ENCODE peak calls at places on chromosome 1, in five cellular contexts. One of them, this sample, is unnamed.
A peak's percentile ranks its signal among the peaks of the same experiment; 100 is the strongest.

GRCh38 chr1:45678489-45678888 is 7.8 kb downstream of the GPBP1L1 start:
- DNase-seq in HCEC 1CT: no peak
- DNase-seq in NCI-H774: no peak
- DNase-seq in HEK293T: no peak
- DNase-seq in T-helper 1 cell: no peak
- DNase-seq in this sample: no peak

GRCh38 chr1:9822490-9822889 is 1.3 kb downstream of the CLSTN1 start:
- DNase-seq in T-helper 1 cell: no peak
- DNase-seq in NCI-H774: no peak
- DNase-seq in HCEC 1CT: peak; percentile 48
- DNase-seq in HEK293T: no peak
- DNase-seq in this sample: no peak

GRCh38 chr1:112557385-112557784 is 48.6 kb downstream of the WNT2B start:
- DNase-seq in NCI-H774: no peak
- DNase-seq in T-helper 1 cell: no peak
- DNase-seq in HEK293T: no peak
- DNase-seq in HCEC 1CT: peak; percentile 71
- DNase-seq in this sample: no peak

GRCh38 chr1:232472485-232473041 is 157.4 kb downstream of the SIPA1L2 start:
- DNase-seq in HCEC 1CT: no peak
- DNase-seq in NCI-H774: no peak
- DNase-seq in HEK293T: no peak
- DNase-seq in T-helper 1 cell: no peak
- DNase-seq in this sample: no peak

GRCh38 chr1:229685149-229685548 is 59.1 kb downstream of the URB2 start:
- DNase-seq in NCI-H774: no peak
- DNase-seq in T-helper 1 cell: no peak
- DNase-seq in HCEC 1CT: no peak
- DNase-seq in HEK293T: no peak
- DNase-seq in this sample: no peak

GRCh38 chr1:109091196-109092193 is 931 bp downstream of the TMEM167B start:
- DNase-seq in HEK293T: peak; percentile 50
- DNase-seq in NCI-H774: no peak
- DNase-seq in HCEC 1CT: peak; percentile 69
- DNase-seq in T-helper 1 cell: no peak
- DNase-seq in this sample: peak; percentile 54

GRCh38 chr1:58813361-58813760 is 29.5 kb upstream of the JUN start:
- DNase-seq in T-helper 1 cell: no peak
- DNase-seq in HEK293T: no peak
- DNase-seq in HCEC 1CT: no peak
- DNase-seq in NCI-H774: no peak
- DNase-seq in this sample: no peak

GRCh38 chr1:161089251-161089924 is at the start of gene NECTIN4:
- DNase-seq in NCI-H774: no peak
- DNase-seq in HCEC 1CT: no peak
- DNase-seq in HEK293T: no peak
- DNase-seq in T-helper 1 cell: no peak
- DNase-seq in this sample: no peak

This sample was measured in KG1.